ENCODE peak calls at places on chromosomes 6 and 20, in five cellular contexts. One of them, this sample, is unnamed.

GRCh38 chr6:151063339-151063738 is 176.4 kb upstream of the AKAP12 start:
- DNase-seq in ovary: no peak
- DNase-seq in heart left ventricle: no peak
- DNase-seq in NB4: no peak
- DNase-seq in Peyer's patch: no peak
- DNase-seq in this sample: no peak

GRCh38 chr20:22836211-22836610 is 198.9 kb upstream of the SSTR4 start:
- DNase-seq in ovary: no peak
- DNase-seq in heart left ventricle: no peak
- DNase-seq in NB4: no peak
- DNase-seq in Peyer's patch: no peak
- DNase-seq in this sample: no peak

GRCh38 chr6:33746036-33746600 is 587 bp downstream of the IP6K3 start:
- DNase-seq in ovary: no peak
- DNase-seq in heart left ventricle: peak
- DNase-seq in NB4: peak
- DNase-seq in Peyer's patch: no peak
- DNase-seq in this sample: peak

GRCh38 chr20:58017237-58017969 is 211.1 kb downstream of the ANKRD60 start:
- DNase-seq in ovary: no peak
- DNase-seq in heart left ventricle: peak
- DNase-seq in NB4: peak
- DNase-seq in Peyer's patch: no peak
- DNase-seq in this sample: no peak

GRCh38 chr6:153947817-153948447 is 91.1 kb upstream of the OPRM1 start:
- DNase-seq in ovary: no peak
- DNase-seq in heart left ventricle: no peak
- DNase-seq in NB4: peak
- DNase-seq in Peyer's patch: no peak
- DNase-seq in this sample: no peak

GRCh38 chr6:43269273-43270007 is 26.2 kb downstream of the TTBK1 start:
- DNase-seq in ovary: no peak
- DNase-seq in heart left ventricle: peak
- DNase-seq in NB4: peak
- DNase-seq in Peyer's patch: peak
- DNase-seq in this sample: peak

GRCh38 chr6:90216081-90216977 is 80.3 kb downstream of the BACH2 start:
- DNase-seq in ovary: no peak
- DNase-seq in heart left ventricle: no peak
- DNase-seq in NB4: peak
- DNase-seq in Peyer's patch: peak
- DNase-seq in this sample: no peak

GRCh38 chr6:170166511-170167122 is 124.3 kb downstream of the DLL1 start:
- DNase-seq in ovary: no peak
- DNase-seq in heart left ventricle: no peak
- DNase-seq in NB4: no peak
- DNase-seq in Peyer's patch: no peak
- DNase-seq in this sample: peak

GRCh38 chr6:53306819-53307347 is 41.9 kb downstream of the ELOVL5 start:
- DNase-seq in ovary: no peak
- DNase-seq in heart left ventricle: no peak
- DNase-seq in NB4: no peak
- DNase-seq in Peyer's patch: no peak
- DNase-seq in this sample: no peak

GRCh38 chr6:88983532-88983931 is 20.1 kb upstream of the RNGTT start:
- DNase-seq in ovary: peak
- DNase-seq in heart left ventricle: no peak
- DNase-seq in NB4: peak
- DNase-seq in Peyer's patch: no peak
- DNase-seq in this sample: peak

GRCh38 chr20:50930139-50931047 is 844 bp downstream of the ADNP start:
- DNase-seq in ovary: peak
- DNase-seq in heart left ventricle: peak
- DNase-seq in NB4: peak
- DNase-seq in Peyer's patch: no peak
- DNase-seq in this sample: peak

GRCh38 chr20:2507464-2507863 is 1.3 kb downstream of the ZNF343 start:
- DNase-seq in ovary: no peak
- DNase-seq in heart left ventricle: no peak
- DNase-seq in NB4: peak
- DNase-seq in Peyer's patch: no peak
- DNase-seq in this sample: no peak

GRCh38 chr6:88368071-88368787 is 202.1 kb upstream of the CNR1 start:
- DNase-seq in ovary: no peak
- DNase-seq in heart left ventricle: no peak
- DNase-seq in NB4: no peak
- DNase-seq in Peyer's patch: no peak
- DNase-seq in this sample: no peak

GRCh38 chr6:160101262-160102205 is 20.1 kb upstream of the SLC22A1 start:
- DNase-seq in ovary: no peak
- DNase-seq in heart left ventricle: no peak
- DNase-seq in NB4: no peak
- DNase-seq in Peyer's patch: no peak
- DNase-seq in this sample: peak

GRCh38 chr6:34606477-34607130 is 50.5 kb upstream of the SPDEF start:
- DNase-seq in ovary: no peak
- DNase-seq in heart left ventricle: no peak
- DNase-seq in NB4: no peak
- DNase-seq in Peyer's patch: no peak
- DNase-seq in this sample: no peak

GRCh38 chr20:63159826-63160640 is 55.9 kb downstream of the YTHDF1 start:
- DNase-seq in ovary: no peak
- DNase-seq in heart left ventricle: no peak
- DNase-seq in NB4: no peak
- DNase-seq in Peyer's patch: no peak
- DNase-seq in this sample: peak

GRCh38 chr6:143678980-143679379 is 1.2 kb downstream of the PHACTR2 start:
- DNase-seq in ovary: no peak
- DNase-seq in heart left ventricle: no peak
- DNase-seq in NB4: no peak
- DNase-seq in Peyer's patch: no peak
- DNase-seq in this sample: no peak

GRCh38 chr6:37954791-37955190 is 135.3 kb downstream of the ZFAND3 start:
- DNase-seq in ovary: no peak
- DNase-seq in heart left ventricle: no peak
- DNase-seq in NB4: no peak
- DNase-seq in Peyer's patch: no peak
- DNase-seq in this sample: no peak

GRCh38 chr6:42394151-42394550 is 57.6 kb downstream of the TRERF1 start:
- DNase-seq in ovary: no peak
- DNase-seq in heart left ventricle: no peak
- DNase-seq in NB4: no peak
- DNase-seq in Peyer's patch: no peak
- DNase-seq in this sample: no peak

GRCh38 chr6:17032595-17033591 is 69.0 kb upstream of the STMND1 start:
- DNase-seq in ovary: peak
- DNase-seq in heart left ventricle: peak
- DNase-seq in NB4: no peak
- DNase-seq in Peyer's patch: no peak
- DNase-seq in this sample: no peak

GRCh38 chr6:160215232-160215631 is 43.4 kb downstream of the SLC22A2 start:
- DNase-seq in ovary: no peak
- DNase-seq in heart left ventricle: no peak
- DNase-seq in NB4: no peak
- DNase-seq in Peyer's patch: no peak
- DNase-seq in this sample: no peak

GRCh38 chr6:33692760-33693158 is 18.7 kb downstream of the UQCC2 start:
- DNase-seq in ovary: no peak
- DNase-seq in heart left ventricle: no peak
- DNase-seq in NB4: no peak
- DNase-seq in Peyer's patch: peak
- DNase-seq in this sample: peak

GRCh38 chr6:41756354-41756753 is 9.2 kb upstream of the PGC start:
- DNase-seq in ovary: no peak
- DNase-seq in heart left ventricle: no peak
- DNase-seq in NB4: no peak
- DNase-seq in Peyer's patch: no peak
- DNase-seq in this sample: no peak

GRCh38 chr6:14121936-14122344 is 4.4 kb downstream of the CD83 start:
- DNase-seq in ovary: no peak
- DNase-seq in heart left ventricle: no peak
- DNase-seq in NB4: peak
- DNase-seq in Peyer's patch: peak
- DNase-seq in this sample: no peak

GRCh38 chr20:8938532-8938931 is 130.4 kb upstream of the PLCB4 start:
- DNase-seq in ovary: no peak
- DNase-seq in heart left ventricle: no peak
- DNase-seq in NB4: no peak
- DNase-seq in Peyer's patch: no peak
- DNase-seq in this sample: no peak

GRCh38 chr6:42251500-42251899 is 33.8 kb upstream of the MRPS10 start:
- DNase-seq in ovary: no peak
- DNase-seq in heart left ventricle: no peak
- DNase-seq in NB4: no peak
- DNase-seq in Peyer's patch: no peak
- DNase-seq in this sample: no peak

GRCh38 chr6:157186785-157187181 is 136.5 kb downstream of the TMEM242 start:
- DNase-seq in ovary: no peak
- DNase-seq in heart left ventricle: no peak
- DNase-seq in NB4: no peak
- DNase-seq in Peyer's patch: no peak
- DNase-seq in this sample: no peak

GRCh38 chr6:157188213-157188612 is 135.1 kb downstream of the TMEM242 start:
- DNase-seq in ovary: no peak
- DNase-seq in heart left ventricle: no peak
- DNase-seq in NB4: no peak
- DNase-seq in Peyer's patch: no peak
- DNase-seq in this sample: no peak

GRCh38 chr6:157184202-157185015 is 138.9 kb downstream of the TMEM242 start:
- DNase-seq in ovary: peak
- DNase-seq in heart left ventricle: peak
- DNase-seq in NB4: peak
- DNase-seq in Peyer's patch: peak
- DNase-seq in this sample: peak

GRCh38 chr6:157185171-157185570 is 138.1 kb downstream of the TMEM242 start:
- DNase-seq in ovary: no peak
- DNase-seq in heart left ventricle: no peak
- DNase-seq in NB4: no peak
- DNase-seq in Peyer's patch: no peak
- DNase-seq in this sample: no peak

DNA sequence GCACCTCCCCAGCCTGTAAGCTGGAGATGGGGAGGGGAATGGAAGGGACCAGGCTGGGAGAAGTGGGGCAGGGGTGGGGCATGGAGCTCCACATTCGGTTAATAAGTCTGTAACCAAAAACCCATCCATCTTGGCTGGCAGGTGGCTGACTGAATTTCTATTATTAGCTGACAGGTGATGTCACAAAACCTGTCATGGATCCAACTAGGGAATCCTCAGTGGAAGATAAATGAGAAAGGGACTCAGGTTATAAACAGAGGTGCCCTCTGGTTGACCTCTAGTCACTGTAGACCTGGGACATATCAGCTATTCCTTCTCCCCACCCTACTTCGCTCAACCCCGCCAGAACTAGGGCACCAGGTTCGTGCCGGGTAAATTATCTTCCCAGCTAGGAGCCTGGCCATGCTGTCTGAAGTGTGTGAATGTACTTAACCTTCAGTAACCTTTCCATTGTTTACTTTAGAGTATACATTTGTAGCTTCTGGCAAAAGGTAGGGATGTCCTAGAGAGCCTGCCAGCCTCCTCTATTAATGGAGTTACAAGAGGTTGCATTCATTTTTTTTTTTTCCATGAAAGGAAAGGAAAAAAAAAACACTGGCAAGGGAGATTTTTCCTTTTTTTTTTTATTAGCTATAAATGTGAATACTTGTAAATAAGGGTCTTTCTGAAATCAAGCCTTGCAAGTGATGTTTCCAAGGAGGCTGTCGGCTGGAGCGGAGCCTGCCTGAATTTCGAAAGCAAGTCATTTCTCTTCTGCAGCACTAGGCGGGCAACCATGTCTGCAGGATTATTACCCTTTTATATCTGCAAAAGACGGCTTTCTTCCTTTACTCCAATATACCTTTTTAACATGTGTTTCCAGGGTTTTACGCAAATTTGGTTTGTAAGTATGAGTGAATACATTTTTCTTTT is 135.9 kb downstream of the TMEM242 start:
- DNase-seq in ovary: no peak
- DNase-seq in heart left ventricle: no peak
- DNase-seq in NB4: no peak
- DNase-seq in Peyer's patch: no peak
- DNase-seq in this sample: no peak
- TF ChIP-seq POLR2A in ovary: no peak
- TF ChIP-seq POLR2A in heart left ventricle: no peak
- TF ChIP-seq POLR2A in NB4: no peak
- TF ChIP-seq POLR2A in Peyer's patch: no peak
- TF ChIP-seq POLR2A in this sample: no peak

DNA sequence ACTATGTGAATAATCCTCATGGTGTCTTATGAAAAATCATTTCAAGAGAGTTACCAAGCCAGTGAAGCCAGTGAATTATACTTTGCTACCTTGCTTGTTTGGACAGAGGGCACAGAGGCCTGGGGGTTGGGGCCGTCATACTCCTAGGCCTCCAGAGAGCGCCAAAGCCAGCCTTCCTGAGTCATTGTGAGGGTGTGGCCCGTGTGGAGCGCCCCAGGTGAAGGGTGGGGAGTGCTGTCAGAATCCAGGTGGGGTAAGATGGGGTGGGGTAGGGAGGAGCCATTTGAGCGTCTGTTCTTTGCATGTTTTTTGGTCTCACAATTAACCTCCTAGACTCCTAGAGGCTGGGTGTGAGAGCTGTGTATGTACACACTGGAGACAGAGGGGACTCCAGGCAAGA is 71.1 kb downstream of the PERP start:
- DNase-seq in ovary: no peak
- DNase-seq in heart left ventricle: no peak
- DNase-seq in NB4: no peak
- DNase-seq in Peyer's patch: no peak
- DNase-seq in this sample: no peak
- TF ChIP-seq CTCF in ovary: no peak
- TF ChIP-seq CTCF in heart left ventricle: no peak
- TF ChIP-seq CTCF in NB4: no peak
- TF ChIP-seq CTCF in Peyer's patch: no peak
- TF ChIP-seq CTCF in this sample: no peak

GRCh38 chr20:49281059-49281912 is 3.4 kb upstream of the ZNFX1 start:
- DNase-seq in ovary: no peak
- DNase-seq in heart left ventricle: no peak
- DNase-seq in NB4: peak
- DNase-seq in Peyer's patch: no peak
- DNase-seq in this sample: no peak
- TF ChIP-seq POLR2A in ovary: no peak
- TF ChIP-seq POLR2A in heart left ventricle: no peak
- TF ChIP-seq POLR2A in NB4: no peak
- TF ChIP-seq POLR2A in Peyer's patch: no peak
- TF ChIP-seq POLR2A in this sample: no peak

DNA sequence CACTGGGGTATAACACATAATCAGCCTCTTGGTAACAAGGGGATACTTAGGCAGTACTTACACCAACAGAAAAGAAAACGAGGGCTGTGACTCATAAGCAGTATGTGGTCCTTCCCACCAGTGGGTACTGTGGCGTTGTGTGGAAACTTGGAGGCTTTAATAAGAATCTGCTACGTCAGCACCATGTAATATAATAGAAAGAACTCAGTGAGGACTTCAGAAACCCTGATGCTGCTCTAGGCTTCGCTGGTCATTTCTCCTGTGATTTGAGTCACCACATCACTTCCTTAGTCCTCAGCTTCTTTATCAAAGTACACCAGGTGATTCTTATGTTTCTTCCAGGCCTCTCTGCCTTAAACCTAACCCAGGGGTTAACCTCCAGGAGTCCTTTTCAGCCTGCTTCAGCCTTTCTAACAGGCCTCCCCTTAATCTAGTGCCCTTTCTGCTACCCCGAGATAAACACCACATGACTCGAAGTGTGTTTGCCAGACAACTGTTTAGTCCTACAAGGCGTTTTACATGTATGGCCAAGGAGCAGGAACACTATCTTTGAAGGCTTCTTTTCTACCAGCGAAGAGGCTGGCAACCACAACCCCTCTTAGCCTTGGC is 68.5 kb downstream of the FYN start:
- DNase-seq in ovary: no peak
- DNase-seq in heart left ventricle: no peak
- DNase-seq in NB4: peak
- DNase-seq in Peyer's patch: no peak
- DNase-seq in this sample: no peak
- TF ChIP-seq CTCF in ovary: no peak
- TF ChIP-seq CTCF in heart left ventricle: no peak
- TF ChIP-seq CTCF in NB4: no peak
- TF ChIP-seq CTCF in Peyer's patch: no peak
- TF ChIP-seq CTCF in this sample: no peak